ENCODE peak calls at places on chromosomes 12 and 14, in four cellular contexts. One of them, this sample, is unnamed.

GRCh38 chr14:49497725-49498348 is 88.3 kb downstream of the RPS29 start:
- DNase-seq in tibial artery: no peak
- DNase-seq in mammary epithelial cell: peak; percentile 64
- DNase-seq in stomach: no peak
- DNase-seq in this sample: peak; percentile 73

GRCh38 chr14:51676549-51676948 is 24.8 kb downstream of the FRMD6 start:
- DNase-seq in stomach: no peak
- DNase-seq in mammary epithelial cell: peak; percentile 84
- DNase-seq in tibial artery: no peak
- DNase-seq in this sample: peak; percentile 50

GRCh38 chr12:64672925-64673409 is 62.7 kb downstream of the RASSF3 start:
- DNase-seq in tibial artery: no peak
- DNase-seq in mammary epithelial cell: peak; percentile 41
- DNase-seq in stomach: peak; percentile 84
- DNase-seq in this sample: peak; percentile 45

GRCh38 chr12:6250343-6250742 is 50.1 kb downstream of the CD9 start:
- DNase-seq in tibial artery: peak; percentile 59
- DNase-seq in stomach: no peak
- DNase-seq in mammary epithelial cell: no peak
- DNase-seq in this sample: peak; percentile 47

GRCh38 chr12:96219700-96220206 is 25.6 kb downstream of the ELK3 start:
- DNase-seq in stomach: no peak
- DNase-seq in mammary epithelial cell: peak; percentile 100
- DNase-seq in tibial artery: no peak
- DNase-seq in this sample: peak; percentile 100

GRCh38 chr14:104370256-104370870 is 209.2 kb upstream of the C14orf180 start:
- DNase-seq in tibial artery: no peak
- DNase-seq in stomach: peak; percentile 39
- DNase-seq in mammary epithelial cell: no peak
- DNase-seq in this sample: no peak

GRCh38 chr12:80053048-80053790 is 46.1 kb upstream of the OTOGL start:
- DNase-seq in tibial artery: peak; percentile 81
- DNase-seq in stomach: peak; percentile 40
- DNase-seq in mammary epithelial cell: peak; percentile 70
- DNase-seq in this sample: no peak

GRCh38 chr12:47207005-47207717 is 127.4 kb upstream of the AMIGO2 start:
- DNase-seq in stomach: no peak
- DNase-seq in tibial artery: no peak
- DNase-seq in mammary epithelial cell: no peak
- DNase-seq in this sample: no peak

GRCh38 chr14:72947366-72948160 is 21.3 kb downstream of the DCAF4 start:
- DNase-seq in mammary epithelial cell: peak; percentile 47
- DNase-seq in tibial artery: no peak
- DNase-seq in stomach: no peak
- DNase-seq in this sample: peak; percentile 25

GRCh38 chr12:106227641-106228319 is 20.0 kb downstream of the CKAP4 start:
- DNase-seq in mammary epithelial cell: peak; percentile 94
- DNase-seq in stomach: peak; percentile 59
- DNase-seq in tibial artery: no peak
- DNase-seq in this sample: peak; percentile 98

GRCh38 chr12:49553512-49554088 is 14.3 kb downstream of the MCRS1 start:
- DNase-seq in tibial artery: no peak
- DNase-seq in mammary epithelial cell: peak; percentile 48
- DNase-seq in stomach: no peak
- DNase-seq in this sample: peak; percentile 79

GRCh38 chr12:111267171-111267570 is 101.7 kb downstream of the PHETA1 start:
- DNase-seq in stomach: no peak
- DNase-seq in tibial artery: no peak
- DNase-seq in mammary epithelial cell: no peak
- DNase-seq in this sample: no peak

GRCh38 chr12:30613119-30613830 is 82.4 kb downstream of the IPO8 start:
- DNase-seq in stomach: no peak
- DNase-seq in mammary epithelial cell: peak; percentile 17
- DNase-seq in tibial artery: no peak
- DNase-seq in this sample: no peak

GRCh38 chr12:130545475-130545874 is 170.6 kb downstream of the RIMBP2 start:
- DNase-seq in tibial artery: no peak
- DNase-seq in stomach: no peak
- DNase-seq in mammary epithelial cell: no peak
- DNase-seq in this sample: no peak

GRCh38 chr12:1594295-1595025 is at the start of gene FBXL14:
- DNase-seq in tibial artery: peak; percentile 87
- DNase-seq in mammary epithelial cell: peak; percentile 69
- DNase-seq in stomach: peak; percentile 90
- DNase-seq in this sample: peak; percentile 28

GRCh38 chr12:84159245-84159644 is 753.4 kb downstream of the SLC6A15 start:
- DNase-seq in tibial artery: no peak
- DNase-seq in stomach: no peak
- DNase-seq in mammary epithelial cell: no peak
- DNase-seq in this sample: no peak

GRCh38 chr12:46292754-46293402 is 24.0 kb upstream of the SLC38A1 start:
- DNase-seq in tibial artery: no peak
- DNase-seq in stomach: no peak
- DNase-seq in mammary epithelial cell: peak; percentile 7
- DNase-seq in this sample: no peak

DNA sequence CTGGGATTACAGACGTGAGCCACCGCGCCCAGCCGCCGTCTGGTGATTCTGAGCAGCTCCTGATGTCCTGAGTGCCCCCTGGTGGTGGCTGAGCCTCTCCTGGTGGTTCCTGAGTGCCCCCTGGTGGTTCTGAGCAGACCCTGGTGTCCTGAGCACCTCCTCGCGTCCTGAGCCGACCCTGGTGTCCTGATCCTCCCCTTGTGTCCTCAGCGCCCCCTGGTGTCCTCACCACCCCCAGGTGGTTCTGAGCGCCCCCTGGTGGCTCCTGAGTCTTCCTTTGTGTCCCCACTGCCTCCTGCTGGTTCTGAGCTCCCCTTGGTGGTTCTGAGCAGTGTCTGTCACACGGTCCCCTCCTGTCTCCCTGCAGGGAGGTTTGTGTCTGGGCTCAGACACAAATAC is 1304.9 kb downstream of the TMEM121 start:
- DNase-seq in mammary epithelial cell: no peak
- DNase-seq in stomach: no peak
- DNase-seq in tibial artery: no peak
- DNase-seq in this sample: no peak
- TF ChIP-seq CTCF in mammary epithelial cell: peak; percentile 42
- TF ChIP-seq CTCF in stomach: no peak
- TF ChIP-seq CTCF in tibial artery: no peak
- TF ChIP-seq CTCF in this sample: peak; percentile 33

GRCh38 chr14:99274346-99275221 is 2.6 kb upstream of the BCL11B start:
- DNase-seq in mammary epithelial cell: peak; percentile 89
- DNase-seq in stomach: peak; percentile 29
- DNase-seq in tibial artery: peak; percentile 53
- DNase-seq in this sample: peak; percentile 77
- H3K27me3 ChIP-seq in mammary epithelial cell: no peaks in the 10 kb centered on the region
- H3K27me3 ChIP-seq in stomach: peaks cover 24% of the 10 kb centered on the region
- H3K27me3 ChIP-seq in tibial artery: peaks cover 63% of the 10 kb centered on the region
- H3K27me3 ChIP-seq in this sample: peaks cover 2% of the 10 kb centered on the region

GRCh38 chr12:14884458-14884878 is 1.2 kb downstream of the MGP start:
- DNase-seq in stomach: peak; percentile 84
- DNase-seq in tibial artery: peak; percentile 93
- DNase-seq in mammary epithelial cell: peak; percentile 82
- DNase-seq in this sample: peak; percentile 65
- H3K4me3 ChIP-seq in stomach: peak overlapping the region; percentile 28
- H3K4me3 ChIP-seq in tibial artery: peak overlapping the region; percentile 54
- H3K4me3 ChIP-seq in mammary epithelial cell: peak overlapping the region; percentile 22
- H3K4me3 ChIP-seq in this sample: no peak overlapping the region

GRCh38 chr12:82378997-82379396 is 20.7 kb downstream of the METTL25 start:
- DNase-seq in mammary epithelial cell: no peak
- DNase-seq in tibial artery: no peak
- DNase-seq in stomach: no peak
- DNase-seq in this sample: no peak

GRCh38 chr12:82383930-82384513 is 25.7 kb downstream of the METTL25 start:
- DNase-seq in stomach: no peak
- DNase-seq in mammary epithelial cell: peak; percentile 17
- DNase-seq in tibial artery: no peak
- DNase-seq in this sample: peak; percentile 51
- TF ChIP-seq CTCF in stomach: peak; percentile 8
- TF ChIP-seq CTCF in mammary epithelial cell: peak; percentile 65
- TF ChIP-seq CTCF in tibial artery: peak; percentile 12
- TF ChIP-seq CTCF in this sample: peak; percentile 57

DNA sequence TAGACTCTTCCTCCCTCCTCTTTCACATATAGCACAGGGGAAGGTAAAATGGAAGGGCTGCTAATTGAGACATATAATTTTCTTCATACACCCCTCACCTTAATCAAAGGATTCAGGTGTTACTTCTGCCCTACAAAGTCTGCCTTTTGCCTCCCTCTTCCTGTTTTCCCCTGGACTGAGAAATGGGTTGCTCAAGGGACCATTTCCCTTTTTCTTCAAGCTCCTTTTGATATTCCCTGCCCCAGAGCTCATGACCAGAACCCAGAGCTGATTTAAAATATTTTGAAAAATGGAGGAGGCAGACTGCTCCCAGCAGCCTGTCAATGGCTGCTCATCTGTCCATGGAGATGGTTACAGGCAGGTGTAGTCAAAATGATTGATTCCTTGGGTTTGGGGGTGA is 6.3 kb upstream of the PIP4K2C start:
- DNase-seq in tibial artery: no peak
- DNase-seq in mammary epithelial cell: no peak
- DNase-seq in stomach: no peak
- DNase-seq in this sample: no peak
- H3K27me3 ChIP-seq in tibial artery: peaks cover 6% of the 10 kb centered on the region
- H3K27me3 ChIP-seq in mammary epithelial cell: no peaks in the 10 kb centered on the region
- H3K27me3 ChIP-seq in stomach: no peaks in the 10 kb centered on the region
- H3K27me3 ChIP-seq in this sample: peaks cover 4% of the 10 kb centered on the region